ENCODE peak calls at places on chromosomes 4 and X, in seven cellular contexts. C is foreskin fibroblast, B is BE2C, G is lower lobe of right lung, O is cardiac muscle cell, D is AG09309, S is brain microvascular endothelial cell. W is an unnamed sample.

GRCh38 chr4:118849867-118850812 is 14.2 kb upstream of the SEC24D start:
- DNase-seq in S (no peak), O (no peak), B (no peak), G (no peak), D (no peak), C (peak; percentile 30), W (no peak)

GRCh38 chrX:116318672-116319071 is 117.7 kb upstream of the SLC6A14 start:
- DNase-seq in D (no peak), B (no peak), G (no peak), S (peak; percentile 7), C (no peak), O (no peak), W (no peak)

GRCh38 chr4:45453258-45453841 is 670.5 kb downstream of the GABRG1 start:
- DNase-seq in D (no peak), O (peak; percentile 73), S (no peak), B (peak; percentile 20), G (no peak), C (no peak), W (peak; percentile 36)

GRCh38 chr4:41257257-41257900 is 651 bp downstream of the UCHL1 start:
- DNase-seq in O (peak; percentile 47), C (peak; percentile 83), B (peak; percentile 81), G (peak; percentile 61), D (no peak), S (peak; percentile 43), W (peak; percentile 76)

GRCh38 chr4:74433541-74434172 is 11.3 kb upstream of the AREG start:
- DNase-seq in O (no peak), G (no peak), D (no peak), C (no peak), S (no peak), B (peak; percentile 43), W (no peak)

GRCh38 chr4:83639849-83640493 is 104.1 kb downstream of the GPAT3 start:
- DNase-seq in D (peak; percentile 53), G (no peak), C (peak; percentile 87), O (peak; percentile 81), B (peak; percentile 67), S (peak; percentile 77), W (peak; percentile 38)

GRCh38 chr4:158490629-158491028 is 31.1 kb upstream of the RXFP1 start:
- DNase-seq in S (no peak), D (peak; percentile 49), O (no peak), B (no peak), G (no peak), C (no peak), W (no peak)

GRCh38 chr4:147801820-147802219 is 69.9 kb downstream of the ARHGAP10 start:
- DNase-seq in B (no peak), S (no peak), G (no peak), D (no peak), C (no peak), O (no peak), W (no peak)

GRCh38 chr4:153919667-153920066 is 130.8 kb upstream of the SFRP2 start:
- DNase-seq in C (peak; percentile 53), O (no peak), S (no peak), G (no peak), D (no peak), B (no peak), W (no peak)

GRCh38 chrX:10756365-10756915 is 136.1 kb upstream of the MID1 start:
- DNase-seq in B (no peak), C (peak; percentile 85), D (no peak), O (peak; percentile 61), G (no peak), S (peak; percentile 86), W (no peak)

GRCh38 chr4:95129708-95130343 is 372.1 kb downstream of the BMPR1B start:
- DNase-seq in G (no peak), D (peak; percentile 99), B (no peak), S (peak; percentile 99), C (peak; percentile 98), O (no peak), W (no peak)

GRCh38 chr4:3358660-3359059 is 65.8 kb downstream of the RGS12 start:
- DNase-seq in G (no peak), D (no peak), S (no peak), B (no peak), C (no peak), O (no peak), W (no peak)

GRCh38 chrX:87664381-87664780 is 146.8 kb downstream of the KLHL4 start:
- DNase-seq in D (no peak), S (no peak), O (peak; percentile 59), G (no peak), C (peak; percentile 0), B (no peak), W (no peak)

GRCh38 chr4:89751416-89751815 is 85.5 kb downstream of the SNCA start:
- DNase-seq in O (no peak), B (no peak), S (no peak), D (no peak), G (no peak), C (no peak), W (no peak)

GRCh38 chrX:119758682-119759332 is 419 bp downstream of the SOWAHD start:
- DNase-seq in C (peak; percentile 47), G (no peak), S (no peak), D (no peak), B (peak; percentile 14), O (peak; percentile 22), W (peak; percentile 25)

GRCh38 chr4:124111922-124112321 is 600.6 kb downstream of the ANKRD50 start:
- DNase-seq in C (peak; percentile 88), O (peak; percentile 79), B (no peak), D (peak; percentile 64), G (no peak), S (peak; percentile 67), W (peak; percentile 31)

GRCh38 chrX:12946406-12946805 is 28.5 kb upstream of the TMSB4X start:
- DNase-seq in D (no peak), O (no peak), B (no peak), C (no peak), S (no peak), G (no peak), W (no peak)

GRCh38 chr4:19473569-19473968 is 778.1 kb upstream of the SLIT2 start:
- DNase-seq in B (no peak), S (no peak), C (no peak), D (no peak), G (no peak), O (no peak), W (no peak)

GRCh38 chr4:140044314-140044991 is 109.5 kb downstream of the MAML3 start:
- DNase-seq in O (peak; percentile 57), G (no peak), S (no peak), C (peak; percentile 66), D (no peak), B (no peak), W (no peak)

GRCh38 chrX:14051416-14051815 is 21.7 kb upstream of the GEMIN8 start:
- DNase-seq in S (no peak), C (peak; percentile 6), O (peak; percentile 9), D (no peak), B (no peak), G (no peak), W (no peak)

GRCh38 chrX:17829526-17829925 is 31.6 kb downstream of the RAI2 start:
- DNase-seq in G (no peak), O (no peak), C (peak; percentile 38), B (no peak), S (no peak), D (no peak), W (no peak)

GRCh38 chr4:118823471-118823870 is 12.5 kb downstream of the SEC24D start:
- DNase-seq in S (no peak), G (no peak), B (no peak), D (no peak), O (no peak), C (no peak), W (no peak)

DNA sequence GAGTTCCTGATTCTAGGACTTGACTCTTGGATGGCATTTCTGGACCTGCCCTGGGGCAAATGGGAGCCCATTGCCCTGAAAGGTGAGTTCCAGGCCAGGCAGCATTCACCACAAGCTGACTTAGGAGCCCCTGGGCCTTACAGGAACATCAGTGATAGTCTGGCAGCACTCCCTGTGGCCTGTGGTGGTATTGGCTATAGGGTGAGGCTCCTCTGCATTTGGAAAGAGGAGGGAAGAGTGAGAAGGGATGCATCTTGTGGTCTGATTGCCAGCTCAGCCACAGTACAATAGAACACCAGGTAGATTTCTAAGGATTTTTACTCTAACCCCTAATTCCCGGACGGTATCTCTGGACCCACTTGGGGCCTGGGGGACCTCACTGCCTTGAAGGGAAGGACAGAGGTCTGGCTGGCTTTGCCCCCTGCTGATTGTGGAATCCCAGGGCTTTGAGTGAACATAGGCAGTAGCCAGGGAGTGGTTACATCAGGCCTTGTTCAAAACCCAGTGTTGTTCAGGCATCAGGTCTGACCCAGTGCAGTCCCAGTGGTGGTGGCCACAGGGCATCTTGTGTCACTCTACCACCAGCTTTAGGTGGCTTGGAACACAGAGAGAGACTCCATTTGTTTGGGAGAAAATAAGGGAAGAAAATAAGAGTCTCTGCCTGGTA is 32.9 kb downstream of the MAGED4 start:
- DNase-seq in B (no peak), C (no peak), D (no peak), S (no peak), O (peak; percentile 11), G (no peak), W (no peak)
- TF ChIP-seq CTCF in B (peak; percentile 10), C (no peak), D (peak; percentile 13), S (no peak), O (no peak), G (no peak), W (no peak)

GRCh38 chr4:8184061-8184460 is 15.0 kb upstream of the SH3TC1 start:
- DNase-seq in S (no peak), C (no peak), O (no peak), D (no peak), G (no peak), B (no peak), W (no peak)

GRCh38 chr4:8181844-8182243 is 17.2 kb upstream of the SH3TC1 start:
- DNase-seq in C (no peak), O (peak; percentile 75), G (peak; percentile 47), D (no peak), S (no peak), B (no peak), W (no peak)

GRCh38 chr4:8181119-8181518 is 18.0 kb upstream of the SH3TC1 start:
- DNase-seq in B (no peak), D (no peak), S (no peak), C (no peak), O (no peak), G (no peak), W (no peak)

GRCh38 chr4:8182858-8183725 is 16.0 kb upstream of the SH3TC1 start:
- DNase-seq in B (no peak), D (peak; percentile 52), S (peak; percentile 73), G (peak; percentile 84), C (peak; percentile 73), O (no peak), W (no peak)

GRCh38 chr4:8182294-8182693 is 16.8 kb upstream of the SH3TC1 start:
- DNase-seq in G (no peak), O (no peak), D (no peak), S (no peak), B (no peak), C (no peak), W (no peak)
- H3K4me3 ChIP-seq in G (no peak overlapping the region), O (no peak overlapping the region), D (no peak overlapping the region), S (no peak overlapping the region), B (no peak overlapping the region), C (no peak overlapping the region), W (no peak overlapping the region)

GRCh38 chr4:150593996-150594395 is 12.0 kb downstream of the MAB21L2 start:
- DNase-seq in D (peak; percentile 13), G (no peak), C (peak; percentile 10), S (no peak), O (no peak), B (no peak), W (no peak)
- TF ChIP-seq CTCF in D (peak; percentile 28), G (no peak), C (peak; percentile 29), S (peak; percentile 23), O (peak; percentile 41), B (peak; percentile 28), W (no peak)

DNA sequence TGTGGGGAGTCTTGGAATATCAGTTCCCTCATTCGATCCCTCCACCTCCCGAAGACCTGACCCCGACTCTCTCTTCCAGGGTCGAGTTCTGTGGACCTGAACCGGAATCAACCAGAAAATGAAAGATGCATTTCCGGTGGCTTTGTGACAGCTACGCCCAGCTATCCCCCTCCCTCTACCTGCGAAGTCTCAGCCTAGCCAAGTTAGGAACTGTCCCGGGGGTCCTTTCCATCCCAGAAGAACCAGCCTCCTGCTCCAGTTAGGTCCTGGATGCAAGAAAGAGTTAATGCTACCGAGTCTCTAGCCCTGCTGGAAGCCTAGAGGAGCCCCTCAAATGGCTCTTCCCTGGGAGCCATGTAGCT is 13.4 kb upstream of the ETDC start:
- DNase-seq in S (no peak), O (no peak), C (no peak), G (no peak), B (no peak), D (no peak), W (no peak)
- H3K4me3 ChIP-seq in S (peak overlapping the region; percentile 41), O (peak overlapping the region; percentile 29), C (peak overlapping the region; percentile 18), G (peak overlapping the region; percentile 39), B (peak overlapping the region; percentile 53), D (no peak overlapping the region), W (peak overlapping the region; percentile 54)